ENCODE peak calls at places on chromosomes 13 and 19, in seven cellular contexts. E is endothelial cell of umbilical vein, S is testis, A is breast epithelium, F is stomach, Q is H1, R is IMR-90. L is an unnamed sample.

GRCh38 chr19:38158730-38159129 is 65.3 kb downstream of the DPF1 start:
- DNase-seq in E (no peak), S (no peak), A (no peak), F (no peak), Q (no peak), R (no peak), L (no peak)

GRCh38 chr13:95317037-95317989 is 16.1 kb upstream of the ABCC4 start:
- DNase-seq in E (no peak), S (peak; percentile 76), A (no peak), F (no peak), Q (no peak), R (no peak), L (no peak)

GRCh38 chr19:50896591-50897190 is 14.5 kb downstream of the KLK4 start:
- DNase-seq in E (no peak), S (no peak), A (no peak), F (no peak), Q (no peak), R (peak; percentile 65), L (no peak)

GRCh38 chr19:40104754-40105153 is 14.0 kb upstream of the ZNF780A start:
- DNase-seq in E (no peak), S (no peak), A (no peak), F (no peak), Q (no peak), R (no peak), L (no peak)

GRCh38 chr19:44972802-44973201 is 17.6 kb downstream of the CLPTM1 start:
- DNase-seq in E (no peak), S (no peak), A (no peak), F (no peak), Q (no peak), R (no peak), L (no peak)

GRCh38 chr13:51825165-51825592 is 19.8 kb downstream of the TMEM272 start:
- DNase-seq in E (peak; percentile 24), S (no peak), A (no peak), F (no peak), Q (no peak), R (no peak), L (no peak)

GRCh38 chr13:99778500-99778899 is 193.1 kb downstream of the ZIC5 start:
- DNase-seq in E (no peak), S (no peak), A (no peak), F (no peak), Q (no peak), R (no peak), L (no peak)

GRCh38 chr13:44818428-44818827 is 170.8 kb downstream of the NUFIP1 start:
- DNase-seq in E (no peak), S (no peak), A (no peak), F (no peak), Q (no peak), R (peak; percentile 43), L (no peak)

GRCh38 chr19:2149980-2150793 is 1.2 kb downstream of the AP3D1 start:
- DNase-seq in E (peak; percentile 19), S (peak; percentile 64), A (no peak), F (no peak), Q (no peak), R (peak; percentile 23), L (no peak)

GRCh38 chr19:57637379-57637778 is 4.4 kb downstream of the ZNF211 start:
- DNase-seq in E (no peak), S (no peak), A (no peak), F (no peak), Q (no peak), R (no peak), L (peak; percentile 24)

GRCh38 chr19:57633832-57634131 is 814 bp downstream of the ZNF211 start:
- DNase-seq in E (no peak), S (no peak), A (no peak), F (no peak), Q (no peak), R (no peak), L (no peak)

GRCh38 chr19:57632987-57633831 is at the start of gene ZNF211:
- DNase-seq in E (peak; percentile 94), S (peak; percentile 96), A (peak; percentile 89), F (peak; percentile 92), Q (peak; percentile 84), R (peak; percentile 93), L (peak; percentile 98)
- TF ChIP-seq POLR2A in E (peak; percentile 46), S (no peak), A (peak; percentile 38), F (no peak), Q (peak; percentile 39), R (no peak), L (no peak)

GRCh38 chr19:41552558-41552957 is 23.4 kb upstream of the CEACAM21 start:
- DNase-seq in E (no peak), S (no peak), A (no peak), F (no peak), Q (no peak), R (no peak), L (no peak)
- H3K4me3 ChIP-seq in E (no peak overlapping the region), S (no peak overlapping the region), A (no peak overlapping the region), F (no peak overlapping the region), Q (no peak overlapping the region), R (no peak overlapping the region), L (no peak overlapping the region)

GRCh38 chr13:112962911-112963625 is 5.9 kb upstream of the MCF2L start:
- DNase-seq in E (no peak), S (no peak), A (no peak), F (no peak), Q (no peak), R (no peak), L (no peak)

GRCh38 chr13:112966776-112967175 is 2.2 kb upstream of the MCF2L start:
- DNase-seq in E (no peak), S (no peak), A (peak; percentile 33), F (no peak), Q (no peak), R (no peak), L (no peak)

GRCh38 chr13:112963641-112964040 is 5.4 kb upstream of the MCF2L start:
- DNase-seq in E (no peak), S (no peak), A (no peak), F (no peak), Q (no peak), R (no peak), L (no peak)

GRCh38 chr13:112965573-112966115 is 3.4 kb upstream of the MCF2L start:
- DNase-seq in E (no peak), S (no peak), A (peak; percentile 19), F (no peak), Q (no peak), R (no peak), L (no peak)

DNA sequence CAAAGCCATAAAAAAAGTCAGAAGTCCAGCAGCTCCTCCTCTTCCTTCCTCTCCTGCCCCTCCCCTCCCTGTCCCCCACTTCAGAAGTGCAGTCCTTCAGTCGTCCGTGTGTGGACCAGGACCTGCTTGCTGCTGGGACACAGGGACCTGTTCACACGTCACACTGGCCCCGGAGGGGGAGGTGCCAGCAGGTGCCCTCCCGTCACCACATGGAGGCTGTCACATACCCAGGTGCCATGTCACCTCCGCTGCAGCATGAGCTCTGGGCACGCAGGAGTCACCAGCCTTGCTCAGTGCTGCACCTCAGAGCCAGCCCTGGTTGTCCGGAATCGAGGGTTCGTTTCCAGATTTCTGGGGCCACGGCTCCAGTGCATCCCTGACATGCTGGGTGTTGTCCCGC is 3.9 kb upstream of the MCF2L start:
- DNase-seq in E (no peak), S (no peak), A (peak; percentile 45), F (no peak), Q (no peak), R (no peak), L (no peak)
- TF ChIP-seq POLR2A in E (no peak), S (no peak), A (no peak), F (no peak), Q (no peak), R (no peak), L (no peak)

GRCh38 chr19:10285393-10285792 is 1.4 kb upstream of the ICAM4 start:
- DNase-seq in E (no peak), S (no peak), A (no peak), F (no peak), Q (no peak), R (no peak), L (no peak)

GRCh38 chr19:10284641-10285278 is 2.0 kb upstream of the ICAM4 start:
- DNase-seq in E (no peak), S (no peak), A (no peak), F (no peak), Q (no peak), R (no peak), L (no peak)

GRCh38 chr19:10283786-10284540 is 2.8 kb upstream of the ICAM4 start:
- DNase-seq in E (no peak), S (no peak), A (no peak), F (no peak), Q (no peak), R (no peak), L (no peak)

GRCh38 chr19:10279737-10280442 is 6.9 kb upstream of the ICAM4 start:
- DNase-seq in E (no peak), S (no peak), A (no peak), F (no peak), Q (no peak), R (no peak), L (no peak)

DNA sequence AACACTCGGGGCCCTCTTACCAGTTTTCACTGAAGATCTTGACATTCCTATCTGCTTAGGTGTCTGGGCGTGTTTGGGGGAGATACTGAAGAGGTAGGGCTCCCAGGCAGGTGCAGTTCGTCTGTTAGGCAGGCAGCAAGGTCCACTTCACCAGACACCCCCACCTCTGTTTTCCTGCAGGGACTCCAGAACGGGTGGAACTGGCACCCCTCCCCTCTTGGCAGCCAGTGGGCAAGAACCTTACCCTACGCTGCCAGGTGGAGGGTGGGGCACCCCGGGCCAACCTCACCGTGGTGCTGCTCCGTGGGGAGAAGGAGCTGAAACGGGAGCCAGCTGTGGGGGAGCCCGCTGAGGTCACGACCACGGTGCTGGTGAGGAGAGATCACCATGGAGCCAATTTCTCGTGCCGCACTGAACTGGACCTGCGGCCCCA is 3.4 kb upstream of the ICAM4 start:
- DNase-seq in E (no peak), S (no peak), A (no peak), F (no peak), Q (no peak), R (no peak), L (no peak)
- H3K4me3 ChIP-seq in E (no peak overlapping the region), S (no peak overlapping the region), A (no peak overlapping the region), F (no peak overlapping the region), Q (no peak overlapping the region), R (no peak overlapping the region), L (no peak overlapping the region)

DNA sequence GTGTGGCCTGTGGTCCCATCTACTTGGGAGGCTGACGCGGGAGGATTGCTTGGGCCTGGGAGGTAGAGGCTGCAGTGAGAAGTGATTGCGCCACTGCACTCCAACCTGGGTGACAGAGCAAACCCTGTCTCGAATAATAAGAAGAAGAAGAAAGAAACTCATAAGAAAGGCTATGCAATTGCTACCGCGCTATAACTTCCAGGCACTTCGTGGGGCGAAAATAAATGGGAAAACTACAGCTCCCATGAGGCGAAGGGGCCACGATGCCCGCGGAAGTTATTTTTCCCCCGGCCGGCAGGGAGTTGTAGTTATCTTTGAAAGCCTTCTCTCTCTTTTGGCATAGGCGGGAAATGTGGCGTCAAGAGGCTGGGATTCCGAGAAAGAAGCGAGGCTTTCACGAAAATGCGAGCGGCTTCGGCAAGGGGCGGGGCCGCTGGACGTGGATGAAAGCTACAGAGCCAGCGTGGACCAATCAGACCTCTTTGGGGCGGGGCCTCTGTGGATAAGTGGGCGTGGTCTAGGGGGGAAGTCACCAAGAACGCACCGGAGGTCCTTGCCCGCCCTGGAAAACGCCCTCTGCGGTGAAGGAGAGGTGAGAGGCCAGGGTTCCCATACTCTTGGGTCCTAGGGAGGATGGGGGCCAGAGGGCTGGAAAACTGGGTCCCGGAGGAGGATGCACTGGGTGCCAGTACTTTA is at the start of gene NUCB1:
- DNase-seq in E (peak; percentile 99), S (peak; percentile 99), A (peak; percentile 99), F (peak; percentile 99), Q (peak; percentile 95), R (peak; percentile 97), L (peak; percentile 100)
- TF ChIP-seq POLR2A in E (peak; percentile 30), S (peak; percentile 18), A (peak; percentile 17), F (no peak), Q (peak; percentile 41), R (no peak), L (peak; percentile 78)

GRCh38 chr19:55451163-55451521 is 8.0 kb upstream of the SHISA7 start:
- DNase-seq in E (no peak), S (no peak), A (no peak), F (no peak), Q (no peak), R (no peak), L (no peak)
- H3K4me3 ChIP-seq in E (no peak overlapping the region), S (peak overlapping the region; percentile 7), A (no peak overlapping the region), F (no peak overlapping the region), Q (no peak overlapping the region), R (no peak overlapping the region), L (peak overlapping the region; percentile 27)

L was measured in esophagus muscularis mucosa.